ENCODE peak calls at places on chromosomes 12 and 14, in six cellular contexts. One of them, this sample, is unnamed.
A peak's percentile ranks its signal among the peaks of the same experiment; 100 is the strongest.

GRCh38 chr14:72404106-72404774 is 472.0 kb downstream of the RGS6 start:
- DNase-seq in uterus: no peak
- DNase-seq in IMR-90: no peak
- DNase-seq in H9: no peak
- DNase-seq in neural progenitor cell: no peak
- DNase-seq in astrocyte of the spinal cord: no peak
- DNase-seq in this sample: no peak

GRCh38 chr12:114063435-114063834 is 97.3 kb upstream of the RBM19 start:
- DNase-seq in neural progenitor cell: no peak
- DNase-seq in astrocyte of the spinal cord: no peak
- DNase-seq in H9: peak; percentile 65
- DNase-seq in IMR-90: no peak
- DNase-seq in uterus: no peak
- DNase-seq in this sample: no peak

GRCh38 chr14:64114166-64114565 is 180.0 kb downstream of the ESR2 start:
- DNase-seq in H9: peak; percentile 39
- DNase-seq in IMR-90: peak; percentile 21
- DNase-seq in astrocyte of the spinal cord: no peak
- DNase-seq in neural progenitor cell: no peak
- DNase-seq in uterus: no peak
- DNase-seq in this sample: peak; percentile 36

GRCh38 chr12:101372431-101372830 is 35.1 kb downstream of the ARL1 start:
- DNase-seq in uterus: no peak
- DNase-seq in astrocyte of the spinal cord: no peak
- DNase-seq in neural progenitor cell: no peak
- DNase-seq in H9: no peak
- DNase-seq in IMR-90: no peak
- DNase-seq in this sample: no peak

GRCh38 chr12:72234871-72235270 is 37.3 kb upstream of the TRHDE start:
- DNase-seq in uterus: no peak
- DNase-seq in neural progenitor cell: no peak
- DNase-seq in astrocyte of the spinal cord: peak; percentile 16
- DNase-seq in IMR-90: peak; percentile 37
- DNase-seq in H9: no peak
- DNase-seq in this sample: no peak

GRCh38 chr12:84757978-84758377 is 154.6 kb downstream of the SLC6A15 start:
- DNase-seq in IMR-90: peak; percentile 50
- DNase-seq in astrocyte of the spinal cord: no peak
- DNase-seq in uterus: no peak
- DNase-seq in H9: no peak
- DNase-seq in neural progenitor cell: no peak
- DNase-seq in this sample: peak; percentile 69

GRCh38 chr12:57524814-57525614 is 2.4 kb downstream of the MBD6 start:
- DNase-seq in IMR-90: no peak
- DNase-seq in neural progenitor cell: no peak
- DNase-seq in astrocyte of the spinal cord: no peak
- DNase-seq in H9: no peak
- DNase-seq in uterus: no peak
- DNase-seq in this sample: no peak

GRCh38 chr12:83015390-83016225 is 328.9 kb downstream of the TMTC2 start:
- DNase-seq in IMR-90: no peak
- DNase-seq in neural progenitor cell: no peak
- DNase-seq in uterus: peak; percentile 20
- DNase-seq in H9: no peak
- DNase-seq in astrocyte of the spinal cord: peak; percentile 40
- DNase-seq in this sample: no peak

GRCh38 chr14:96081224-96081623 is 42.1 kb downstream of the C14orf132 start:
- DNase-seq in neural progenitor cell: no peak
- DNase-seq in uterus: no peak
- DNase-seq in IMR-90: no peak
- DNase-seq in H9: no peak
- DNase-seq in astrocyte of the spinal cord: no peak
- DNase-seq in this sample: no peak

GRCh38 chr14:36773136-36773540 is 111.5 kb downstream of the PAX9 start:
- DNase-seq in neural progenitor cell: no peak
- DNase-seq in astrocyte of the spinal cord: peak; percentile 5
- DNase-seq in uterus: no peak
- DNase-seq in IMR-90: peak; percentile 15
- DNase-seq in H9: no peak
- DNase-seq in this sample: no peak

GRCh38 chr12:56614627-56615026 is 15.5 kb downstream of the BAZ2A start:
- DNase-seq in IMR-90: no peak
- DNase-seq in H9: no peak
- DNase-seq in uterus: no peak
- DNase-seq in neural progenitor cell: no peak
- DNase-seq in astrocyte of the spinal cord: no peak
- DNase-seq in this sample: no peak

GRCh38 chr12:56102683-56103065 is 1.7 kb upstream of the PA2G4 start:
- DNase-seq in uterus: no peak
- DNase-seq in astrocyte of the spinal cord: no peak
- DNase-seq in IMR-90: no peak
- DNase-seq in neural progenitor cell: no peak
- DNase-seq in H9: no peak
- DNase-seq in this sample: no peak

GRCh38 chr12:118984206-118984943 is 3.0 kb downstream of the SRRM4 start:
- DNase-seq in astrocyte of the spinal cord: no peak
- DNase-seq in neural progenitor cell: no peak
- DNase-seq in H9: peak; percentile 13
- DNase-seq in uterus: no peak
- DNase-seq in IMR-90: no peak
- DNase-seq in this sample: no peak

GRCh38 chr12:6216581-6216980 is 16.4 kb downstream of the CD9 start:
- DNase-seq in H9: no peak
- DNase-seq in IMR-90: no peak
- DNase-seq in uterus: no peak
- DNase-seq in neural progenitor cell: no peak
- DNase-seq in astrocyte of the spinal cord: no peak
- DNase-seq in this sample: no peak

GRCh38 chr12:96617178-96617577 is 127.8 kb downstream of the CFAP54 start:
- DNase-seq in uterus: no peak
- DNase-seq in neural progenitor cell: no peak
- DNase-seq in astrocyte of the spinal cord: no peak
- DNase-seq in H9: no peak
- DNase-seq in IMR-90: no peak
- DNase-seq in this sample: peak; percentile 7

GRCh38 chr14:64363265-64363840 is 24.8 kb upstream of the MTHFD1 start:
- DNase-seq in H9: no peak
- DNase-seq in IMR-90: peak; percentile 83
- DNase-seq in uterus: no peak
- DNase-seq in astrocyte of the spinal cord: peak; percentile 49
- DNase-seq in neural progenitor cell: no peak
- DNase-seq in this sample: peak; percentile 46

GRCh38 chr14:94114589-94115067 is 4.1 kb downstream of the IFI27 start:
- DNase-seq in H9: peak; percentile 5
- DNase-seq in neural progenitor cell: no peak
- DNase-seq in IMR-90: no peak
- DNase-seq in astrocyte of the spinal cord: no peak
- DNase-seq in uterus: no peak
- DNase-seq in this sample: no peak

GRCh38 chr12:55972045-55972843 is 1.6 kb upstream of the RAB5B start:
- DNase-seq in astrocyte of the spinal cord: peak; percentile 36
- DNase-seq in IMR-90: peak; percentile 84
- DNase-seq in uterus: no peak
- DNase-seq in H9: no peak
- DNase-seq in neural progenitor cell: no peak
- DNase-seq in this sample: peak; percentile 75

GRCh38 chr14:71803539-71804260 is 128.5 kb upstream of the RGS6 start:
- DNase-seq in astrocyte of the spinal cord: peak; percentile 74
- DNase-seq in uterus: no peak
- DNase-seq in IMR-90: peak; percentile 68
- DNase-seq in neural progenitor cell: no peak
- DNase-seq in H9: no peak
- DNase-seq in this sample: peak; percentile 65

GRCh38 chr12:99334737-99335136 is 312.8 kb upstream of the GARIN6 start:
- DNase-seq in H9: no peak
- DNase-seq in uterus: no peak
- DNase-seq in astrocyte of the spinal cord: no peak
- DNase-seq in IMR-90: no peak
- DNase-seq in neural progenitor cell: peak; percentile 9
- DNase-seq in this sample: no peak

GRCh38 chr12:58204086-58204485 is 262.7 kb downstream of the ATP23 start:
- DNase-seq in IMR-90: peak; percentile 4
- DNase-seq in neural progenitor cell: no peak
- DNase-seq in H9: no peak
- DNase-seq in uterus: no peak
- DNase-seq in astrocyte of the spinal cord: peak; percentile 14
- DNase-seq in this sample: peak; percentile 65

GRCh38 chr12:71071466-71072097 is 86.2 kb downstream of the TSPAN8 start:
- DNase-seq in uterus: no peak
- DNase-seq in IMR-90: no peak
- DNase-seq in H9: no peak
- DNase-seq in neural progenitor cell: no peak
- DNase-seq in astrocyte of the spinal cord: no peak
- DNase-seq in this sample: peak; percentile 9

GRCh38 chr12:63916561-63917476 is 72.3 kb downstream of the SRGAP1 start:
- DNase-seq in astrocyte of the spinal cord: peak; percentile 58
- DNase-seq in uterus: no peak
- DNase-seq in H9: no peak
- DNase-seq in IMR-90: peak; percentile 64
- DNase-seq in neural progenitor cell: no peak
- DNase-seq in this sample: peak; percentile 75

GRCh38 chr14:77303417-77304156 is 17.1 kb downstream of the POMT2 start:
- DNase-seq in neural progenitor cell: no peak
- DNase-seq in IMR-90: peak; percentile 97
- DNase-seq in uterus: no peak
- DNase-seq in H9: no peak
- DNase-seq in astrocyte of the spinal cord: peak; percentile 95
- DNase-seq in this sample: peak; percentile 84

GRCh38 chr12:92140919-92141536 is 4.6 kb downstream of the BTG1 start:
- DNase-seq in neural progenitor cell: no peak
- DNase-seq in IMR-90: no peak
- DNase-seq in uterus: no peak
- DNase-seq in H9: no peak
- DNase-seq in astrocyte of the spinal cord: no peak
- DNase-seq in this sample: peak; percentile 25

GRCh38 chr12:83664650-83665049 is 977.9 kb downstream of the TMTC2 start:
- DNase-seq in H9: no peak
- DNase-seq in astrocyte of the spinal cord: no peak
- DNase-seq in uterus: no peak
- DNase-seq in IMR-90: no peak
- DNase-seq in neural progenitor cell: peak; percentile 21
- DNase-seq in this sample: no peak

GRCh38 chr12:105256921-105257320 is 20.9 kb upstream of the APPL2 start:
- DNase-seq in H9: no peak
- DNase-seq in astrocyte of the spinal cord: peak; percentile 83
- DNase-seq in IMR-90: peak; percentile 89
- DNase-seq in neural progenitor cell: no peak
- DNase-seq in uterus: no peak
- DNase-seq in this sample: peak; percentile 87

GRCh38 chr12:225012-225411 is 11.1 kb upstream of the SLC6A12 start:
- DNase-seq in uterus: no peak
- DNase-seq in H9: peak; percentile 24
- DNase-seq in IMR-90: no peak
- DNase-seq in neural progenitor cell: no peak
- DNase-seq in astrocyte of the spinal cord: no peak
- DNase-seq in this sample: no peak

GRCh38 chr12:99450231-99450630 is 197.3 kb upstream of the GARIN6 start:
- DNase-seq in astrocyte of the spinal cord: peak; percentile 10
- DNase-seq in neural progenitor cell: no peak
- DNase-seq in IMR-90: no peak
- DNase-seq in uterus: no peak
- DNase-seq in H9: no peak
- DNase-seq in this sample: no peak

GRCh38 chr12:123559468-123559867 is 24.9 kb upstream of the TMED2 start:
- DNase-seq in astrocyte of the spinal cord: no peak
- DNase-seq in H9: no peak
- DNase-seq in uterus: no peak
- DNase-seq in IMR-90: no peak
- DNase-seq in neural progenitor cell: no peak
- DNase-seq in this sample: no peak
- TF ChIP-seq CTCF in astrocyte of the spinal cord: no peak
- TF ChIP-seq CTCF in H9: no peak
- TF ChIP-seq CTCF in uterus: no peak
- TF ChIP-seq CTCF in IMR-90: no peak
- TF ChIP-seq CTCF in neural progenitor cell: no peak
- TF ChIP-seq CTCF in this sample: no peak

DNA sequence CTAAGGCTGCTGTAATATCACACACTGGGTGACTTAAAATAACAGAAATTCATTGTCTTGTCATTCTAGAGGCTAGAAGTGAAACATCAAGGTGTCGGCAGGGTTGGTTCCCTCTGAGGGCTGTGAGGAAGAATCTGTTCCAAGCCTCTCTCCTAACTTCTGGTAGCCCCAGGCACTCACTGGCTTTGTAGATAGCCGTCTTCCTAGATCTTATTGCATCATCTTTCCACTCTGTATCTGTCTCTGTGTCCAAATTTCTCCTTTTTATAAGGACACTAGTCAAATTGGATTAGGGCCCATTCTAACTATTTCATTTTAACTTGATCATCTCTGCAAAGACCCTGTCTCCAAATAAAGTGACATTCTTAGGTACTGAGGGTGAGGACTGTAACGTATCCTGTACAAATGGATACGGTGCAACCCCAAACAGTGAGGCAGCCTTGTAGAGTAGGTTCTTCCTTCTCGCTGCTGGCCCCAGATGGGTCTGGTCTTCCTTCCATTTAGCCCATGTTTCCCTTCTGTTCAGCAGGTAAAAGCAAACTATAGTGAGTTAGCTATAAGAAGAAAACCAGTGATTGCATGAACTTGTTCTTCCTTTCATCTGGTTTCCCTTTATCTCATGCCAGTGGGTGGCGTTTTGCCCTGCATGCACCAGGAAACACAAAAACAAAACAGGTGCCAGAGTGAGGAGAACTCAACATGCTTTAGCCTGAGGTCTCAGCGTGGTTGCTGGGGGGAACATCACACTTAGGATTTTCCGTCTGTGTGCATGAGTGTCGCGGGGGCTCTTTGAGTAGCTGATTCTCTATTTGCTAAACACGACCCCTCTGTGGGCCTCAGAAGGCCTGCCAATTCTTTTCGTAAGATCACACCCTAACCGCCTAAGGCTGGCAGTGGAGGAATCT is 19.5 kb downstream of the TTC9 start:
- DNase-seq in astrocyte of the spinal cord: no peak
- DNase-seq in neural progenitor cell: no peak
- DNase-seq in uterus: no peak
- DNase-seq in IMR-90: no peak
- DNase-seq in H9: no peak
- DNase-seq in this sample: no peak
- TF ChIP-seq CTCF in astrocyte of the spinal cord: no peak
- TF ChIP-seq CTCF in neural progenitor cell: no peak
- TF ChIP-seq CTCF in uterus: no peak
- TF ChIP-seq CTCF in IMR-90: no peak
- TF ChIP-seq CTCF in H9: no peak
- TF ChIP-seq CTCF in this sample: no peak

DNA sequence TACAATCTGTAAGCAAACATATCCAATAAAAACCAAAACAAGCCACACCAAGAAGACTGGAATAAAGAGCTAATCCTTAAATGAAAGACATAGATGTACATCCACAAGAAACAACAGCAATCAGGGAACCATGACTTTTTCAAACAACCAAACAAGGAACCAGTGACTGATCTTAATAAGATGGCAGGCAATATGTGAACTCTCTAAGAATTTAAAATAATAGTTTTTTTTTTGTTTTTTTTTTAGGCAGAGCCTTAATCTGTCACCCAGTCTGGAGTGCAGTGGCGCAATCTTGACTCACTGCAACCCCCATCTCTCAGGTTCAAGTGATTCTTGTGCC is 52.9 kb upstream of the CAPRIN2 start:
- DNase-seq in IMR-90: no peak
- DNase-seq in astrocyte of the spinal cord: no peak
- DNase-seq in H9: no peak
- DNase-seq in neural progenitor cell: no peak
- DNase-seq in uterus: no peak
- DNase-seq in this sample: no peak
- TF ChIP-seq CTCF in IMR-90: no peak
- TF ChIP-seq CTCF in astrocyte of the spinal cord: no peak
- TF ChIP-seq CTCF in H9: no peak
- TF ChIP-seq CTCF in neural progenitor cell: no peak
- TF ChIP-seq CTCF in uterus: no peak
- TF ChIP-seq CTCF in this sample: no peak

GRCh38 chr14:83071888-83072501 is 1538.3 kb upstream of the SEL1L start:
- DNase-seq in H9: no peak
- DNase-seq in astrocyte of the spinal cord: no peak
- DNase-seq in uterus: no peak
- DNase-seq in neural progenitor cell: peak; percentile 45
- DNase-seq in IMR-90: peak; percentile 19
- DNase-seq in this sample: no peak
- TF ChIP-seq CTCF in H9: peak; percentile 74
- TF ChIP-seq CTCF in astrocyte of the spinal cord: peak; percentile 9
- TF ChIP-seq CTCF in uterus: no peak
- TF ChIP-seq CTCF in neural progenitor cell: peak; percentile 67
- TF ChIP-seq CTCF in IMR-90: peak; percentile 30
- TF ChIP-seq CTCF in this sample: peak; percentile 5

This sample was measured in cardiac fibroblast.